ENCODE peak calls at places on chromosome 1, in seven cellular contexts. P is nucleus accumbens; U is activated CD8-positive, alpha-beta memory T cell treated with anti-CD3 and anti-CD28 coated beads, Interleukin-2, amount 50 U/mL, for 48 hours; F is nephron progenitor cell; G is CD8-positive, alpha-beta memory T cell; Y is COR-L47; M is H54. N is an unnamed sample.
A peak's percentile ranks its signal among the peaks of the same experiment; 100 is the strongest.

GRCh38 chr1:12398479-12398878 is 168.6 kb downstream of the VPS13D start:
- DNase-seq in F (no peak), U (no peak), Y (no peak), P (no peak), G (no peak), M (no peak), N (no peak)

GRCh38 chr1:57167997-57168396 is 202.2 kb upstream of the C8B start:
- DNase-seq in Y (no peak), G (no peak), U (no peak), F (no peak), M (no peak), P (no peak), N (no peak)

GRCh38 chr1:54081306-54082270 is 28.2 kb downstream of the TCEANC2 start:
- DNase-seq in F (peak; percentile 78), U (peak; percentile 79), P (no peak), Y (peak; percentile 28), G (peak; percentile 62), M (peak; percentile 61), N (peak; percentile 44)

GRCh38 chr1:22767862-22768261 is 57.2 kb downstream of the EPHB2 start:
- DNase-seq in G (no peak), F (no peak), M (no peak), Y (peak; percentile 52), P (no peak), U (no peak), N (no peak)

GRCh38 chr1:14945132-14946010 is 208.2 kb upstream of the TMEM51 start:
- DNase-seq in F (peak; percentile 64), P (peak; percentile 53), G (no peak), M (peak; percentile 17), Y (no peak), U (no peak), N (peak; percentile 60)

GRCh38 chr1:177998696-177999631 is 29.1 kb upstream of the SEC16B start:
- DNase-seq in F (no peak), U (no peak), M (no peak), P (no peak), G (no peak), Y (no peak), N (no peak)

GRCh38 chr1:52590275-52590674 is 11.9 kb upstream of the GPX7 start:
- DNase-seq in G (no peak), U (no peak), M (no peak), Y (no peak), P (no peak), F (peak; percentile 65), N (no peak)

GRCh38 chr1:22816803-22817202 is 106.2 kb downstream of the EPHB2 start:
- DNase-seq in G (no peak), F (no peak), M (no peak), Y (peak; percentile 12), U (no peak), P (no peak), N (no peak)

GRCh38 chr1:46396429-46397398 is 2.6 kb downstream of the FAAH start:
- DNase-seq in F (no peak), Y (peak; percentile 18), U (no peak), G (no peak), P (peak; percentile 28), M (no peak), N (no peak)

GRCh38 chr1:209728466-209728865 is 23.8 kb downstream of the HSD11B1 start:
- DNase-seq in Y (no peak), M (no peak), P (peak; percentile 21), F (no peak), G (no peak), U (no peak), N (no peak)

N was measured in SJSA1.